ENCODE peak calls at places on chromosomes 6 and 20, in four cellular contexts. H is A549, W is psoas muscle, Z is transverse colon. R is an unnamed sample.

GRCh38 chr20:35311409-35311808 is 19.2 kb upstream of the FAM83C start:
- DNase-seq in H (peak), W (no peak), Z (peak), R (no peak)

GRCh38 chr6:11909696-11910132 is 102.4 kb upstream of the HIVEP1 start:
- DNase-seq in W (no peak), H (no peak), Z (no peak), R (no peak)

GRCh38 chr6:139316622-139317317 is 25.0 kb upstream of the TXLNB start:
- DNase-seq in H (no peak), Z (no peak), W (no peak), R (no peak)

GRCh38 chr6:161393839-161394364 is 120.0 kb upstream of the AGPAT4 start:
- DNase-seq in W (no peak), Z (peak), H (peak), R (no peak)

GRCh38 chr6:41527721-41528408 is 18.3 kb upstream of the FOXP4 start:
- DNase-seq in W (no peak), H (no peak), Z (peak), R (no peak)

GRCh38 chr20:61026731-61027130 is 225.3 kb upstream of the CDH4 start:
- DNase-seq in Z (no peak), W (no peak), H (no peak), R (no peak)

GRCh38 chr6:122717350-122717749 is 62.2 kb upstream of the FABP7 start:
- DNase-seq in W (no peak), H (no peak), Z (no peak), R (no peak)

GRCh38 chr6:26543953-26544352 is 5.8 kb downstream of the HMGN4 start:
- DNase-seq in W (no peak), Z (no peak), H (peak), R (no peak)

GRCh38 chr20:9200620-9201019 is 131.7 kb downstream of the PLCB4 start:
- DNase-seq in W (no peak), H (peak), Z (no peak), R (no peak)

GRCh38 chr6:116363759-116364158 is 7.0 kb upstream of the DSE start:
- DNase-seq in H (no peak), Z (no peak), W (no peak), R (no peak)

GRCh38 chr6:146135167-146135566 is 106.3 kb downstream of the GRM1 start:
- DNase-seq in Z (no peak), H (no peak), W (no peak), R (no peak)

GRCh38 chr20:32807706-32808105 is 12.0 kb upstream of the MAPRE1 start:
- DNase-seq in Z (no peak), W (no peak), H (no peak), R (no peak)

GRCh38 chr6:151036869-151037680 is 171.6 kb downstream of the MTHFD1L start:
- DNase-seq in W (no peak), H (no peak), Z (no peak), R (no peak)

GRCh38 chr20:4813839-4814695 is 92.4 kb downstream of the PRND start:
- DNase-seq in Z (peak), W (no peak), H (no peak), R (no peak)

GRCh38 chr20:12130781-12131180 is 213.1 kb downstream of the BTBD3 start:
- DNase-seq in H (no peak), W (no peak), Z (no peak), R (no peak)

GRCh38 chr6:123806561-123806960 is 2.9 kb downstream of the NKAIN2 start:
- DNase-seq in Z (no peak), H (no peak), W (no peak), R (no peak)

GRCh38 chr20:32439132-32439829 is 81.2 kb downstream of the ASXL1 start:
- DNase-seq in Z (peak), W (no peak), H (no peak), R (no peak)

GRCh38 chr6:68025764-68026163 is 609.3 kb upstream of the ADGRB3 start:
- DNase-seq in W (no peak), H (no peak), Z (no peak), R (no peak)

GRCh38 chr6:227812-228338 is 64.4 kb upstream of the DUSP22 start:
- DNase-seq in W (no peak), Z (no peak), H (no peak), R (no peak)

GRCh38 chr20:61974357-61974665 is 91.4 kb downstream of the TAF4 start:
- DNase-seq in Z (no peak), H (no peak), W (no peak), R (no peak)

GRCh38 chr6:150033197-150033771 is 8.0 kb upstream of the RAET1L start:
- DNase-seq in Z (no peak), W (no peak), H (no peak), R (no peak)

GRCh38 chr20:51563597-51564332 is 21.2 kb upstream of the NFATC2 start:
- DNase-seq in H (peak), Z (peak), W (peak), R (no peak)

GRCh38 chr6:41733349-41733706 is 2.1 kb downstream of the TFEB start:
- DNase-seq in Z (no peak), H (no peak), W (no peak), R (no peak)

GRCh38 chr6:49001856-49002255 is 461.2 kb downstream of the MMUT start:
- DNase-seq in W (no peak), H (peak), Z (no peak), R (no peak)

GRCh38 chr6:55495277-55495676 is 83.7 kb downstream of the HMGCLL1 start:
- DNase-seq in Z (no peak), W (no peak), H (no peak), R (no peak)

GRCh38 chr6:3205913-3206312 is 21.5 kb downstream of the TUBB2B start:
- DNase-seq in W (no peak), Z (no peak), H (no peak), R (no peak)

GRCh38 chr6:56079761-56080540 is 167.4 kb downstream of the COL21A1 start:
- DNase-seq in Z (no peak), W (no peak), H (no peak), R (no peak)

GRCh38 chr6:128519132-128519930 is 1.1 kb downstream of the PTPRK start:
- DNase-seq in W (peak), H (peak), Z (peak), R (peak)

GRCh38 chr6:29749668-29750067 is 26.4 kb downstream of the HLA-F start:
- DNase-seq in W (no peak), Z (no peak), H (no peak), R (no peak)
- H3K27ac ChIP-seq in W (no peak), Z (peak), H (no peak), R (peak)

DNA sequence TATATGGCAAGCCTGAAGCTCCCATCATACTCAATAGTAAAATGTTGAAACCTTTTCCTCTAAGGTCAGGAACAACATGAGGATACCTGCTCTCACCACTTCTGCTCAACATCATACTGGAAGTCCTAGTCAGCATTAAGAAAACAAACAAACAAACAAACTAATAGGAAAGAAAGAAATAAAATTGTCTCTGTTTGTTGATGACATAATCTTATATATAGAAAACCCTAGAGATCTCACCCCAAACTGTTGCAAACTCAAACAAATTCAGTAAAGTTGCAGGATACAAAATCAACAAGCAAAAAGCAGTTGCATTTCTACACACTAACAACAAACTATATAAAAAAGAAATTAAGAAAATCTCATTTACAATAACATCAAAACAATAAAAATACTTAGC is 20.5 kb downstream of the TTLL2 start:
- DNase-seq in H (no peak), W (no peak), Z (no peak), R (no peak)
- H3K27ac ChIP-seq in H (no peak), W (no peak), Z (no peak), R (no peak)

DNA sequence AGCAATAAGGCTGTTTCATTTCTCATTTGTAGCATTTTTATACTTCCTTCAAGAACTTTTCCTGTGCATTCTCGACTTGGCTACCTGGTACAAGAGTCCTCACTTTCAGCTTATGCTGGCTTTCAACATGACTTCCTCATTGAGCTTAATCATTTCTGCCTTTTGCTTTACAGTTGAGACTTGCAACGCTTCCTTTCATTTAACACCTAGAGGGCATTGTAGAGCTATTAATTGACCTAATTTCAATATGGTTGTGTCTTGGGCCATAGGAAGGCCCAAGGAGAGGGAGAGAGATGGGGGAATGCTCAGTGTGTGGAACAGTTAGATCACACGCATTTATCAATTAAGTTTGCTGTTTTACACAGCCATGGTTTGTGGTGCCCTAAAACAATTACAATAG is 37.2 kb downstream of the SLC22A2 start:
- DNase-seq in H (peak), W (no peak), Z (no peak), R (no peak)
- H3K27ac ChIP-seq in H (peak), W (no peak), Z (peak), R (no peak)

GRCh38 chr20:64000906-64001305 is 20.0 kb downstream of the PRPF6 start:
- DNase-seq in H (no peak), Z (no peak), W (no peak), R (no peak)
- H3K27ac ChIP-seq in H (no peak), Z (no peak), W (peak), R (no peak)

GRCh38 chr6:152261179-152261578 is 376.0 kb downstream of the SYNE1 start:
- DNase-seq in H (no peak), Z (no peak), W (peak), R (no peak)
- H3K27ac ChIP-seq in H (no peak), Z (no peak), W (peak), R (no peak)

GRCh38 chr6:109690740-109691687 is at the start of the genes AK9 and FIG4:
- DNase-seq in Z (peak), H (peak), W (peak), R (peak)
- H3K27ac ChIP-seq in Z (peak), H (peak), W (peak), R (peak)

GRCh38 chr6:39801456-39802251 is 9.5 kb downstream of the DAAM2 start:
- DNase-seq in W (no peak), H (no peak), Z (no peak), R (no peak)
- H3K27ac ChIP-seq in W (no peak), H (no peak), Z (no peak), R (peak)

DNA sequence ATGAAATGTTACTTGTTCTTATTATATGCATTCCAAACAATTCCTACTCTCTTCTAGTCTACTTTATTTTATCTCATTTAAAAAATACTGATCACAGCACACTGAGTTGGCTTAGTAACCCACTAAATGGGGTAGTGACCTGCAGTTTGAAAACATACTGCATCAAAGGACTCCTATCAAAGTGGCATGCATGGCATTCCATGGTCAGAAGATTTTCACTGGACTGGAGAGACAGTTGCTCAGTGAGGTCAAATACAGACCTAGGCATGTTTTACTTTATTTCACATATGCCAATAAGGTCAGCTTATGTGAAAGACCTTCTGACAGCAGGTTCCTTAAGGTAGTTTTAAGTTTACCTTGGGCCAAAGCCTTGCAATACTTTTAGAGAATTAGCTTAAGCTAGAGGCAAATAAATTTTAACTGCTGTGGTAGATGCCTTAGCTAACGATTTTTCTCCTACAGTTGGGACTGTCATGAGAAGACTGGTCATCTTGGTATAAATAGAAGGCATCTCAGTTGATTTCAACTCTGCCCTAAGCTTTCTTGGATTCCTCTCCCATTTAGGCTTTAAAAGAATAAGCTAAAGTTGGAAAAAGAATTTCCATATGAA is 35.1 kb downstream of the TPD52L1 start:
- DNase-seq in H (no peak), W (no peak), Z (no peak), R (no peak)
- H3K27ac ChIP-seq in H (no peak), W (peak), Z (no peak), R (peak)

R was measured in breast epithelium.